ENCODE peak calls at places on chromosomes 3 and 15, in nine cellular contexts. E, G, F, D, S, Y, C, M and Q are unnamed samples. For H3K27me3, the result is how much of the 10 kb centered on the place peaks cover.

GRCh38 chr3:136624894-136625815 is 127.0 kb downstream of the STAG1 start:
- DNase-seq in E (peak), G (no peak), F (peak), D (no peak), S (no peak), Y (peak), C (no peak), M (no peak), Q (no peak)

GRCh38 chr3:16419640-16420039 is 93.9 kb downstream of the RFTN1 start:
- DNase-seq in E (no peak), G (no peak), F (peak), D (no peak), S (no peak), Y (no peak), C (peak), M (no peak), Q (no peak)

GRCh38 chr3:5136619-5137429 is 14.7 kb downstream of the ARL8B start:
- DNase-seq in E (peak), G (peak), F (no peak), D (no peak), S (no peak), Y (no peak), C (peak), M (no peak), Q (no peak)

GRCh38 chr15:39588531-39589192 is 7.8 kb downstream of the THBS1 start:
- DNase-seq in E (no peak), G (no peak), F (no peak), D (no peak), S (no peak), Y (no peak), C (no peak), M (no peak), Q (no peak)

GRCh38 chr15:39801641-39802309 is 19.1 kb upstream of the FSIP1 start:
- DNase-seq in E (peak), G (no peak), F (no peak), D (no peak), S (no peak), Y (peak), C (peak), M (peak), Q (no peak)

GRCh38 chr15:42137461-42138261 is 18.8 kb downstream of the PLA2G4F start:
- DNase-seq in E (peak), G (no peak), F (peak), D (no peak), S (no peak), Y (peak), C (peak), M (no peak), Q (peak)

GRCh38 chr3:40298075-40298474 is 11.4 kb upstream of the EIF1B start:
- DNase-seq in E (no peak), G (no peak), F (no peak), D (no peak), S (no peak), Y (no peak), C (no peak), M (no peak), Q (no peak)

GRCh38 chr15:41464889-41465580 is 28.6 kb upstream of the ITPKA start:
- DNase-seq in E (no peak), G (no peak), F (no peak), D (no peak), S (no peak), Y (no peak), C (no peak), M (no peak), Q (no peak)

GRCh38 chr15:98528056-98528725 is 120.1 kb upstream of the IGF1R start:
- DNase-seq in E (no peak), G (no peak), F (no peak), D (no peak), S (no peak), Y (no peak), C (no peak), M (no peak), Q (no peak)

GRCh38 chr15:78671626-78672211 is 30.7 kb upstream of the CHRNB4 start:
- DNase-seq in E (no peak), G (no peak), F (no peak), D (no peak), S (no peak), Y (peak), C (peak), M (peak), Q (no peak)

GRCh38 chr15:77867266-77868047 is 210.1 kb downstream of the TBC1D2B start:
- DNase-seq in E (no peak), G (no peak), F (no peak), D (no peak), S (no peak), Y (no peak), C (no peak), M (no peak), Q (no peak)

GRCh38 chr3:29183346-29184087 is 97.4 kb upstream of the RBMS3 start:
- DNase-seq in E (no peak), G (peak), F (peak), D (no peak), S (no peak), Y (no peak), C (peak), M (no peak), Q (no peak)

GRCh38 chr3:134473868-134474546 is 11.8 kb downstream of the ANAPC13 start:
- DNase-seq in E (peak), G (peak), F (peak), D (no peak), S (peak), Y (peak), C (peak), M (peak), Q (peak)

GRCh38 chr3:158768881-158769518 is 32.9 kb upstream of the MFSD1 start:
- DNase-seq in E (peak), G (no peak), F (peak), D (no peak), S (peak), Y (peak), C (no peak), M (no peak), Q (peak)

GRCh38 chr3:104614564-104614963 is 752.1 kb upstream of the ALCAM start:
- DNase-seq in E (no peak), G (no peak), F (no peak), D (no peak), S (no peak), Y (peak), C (no peak), M (no peak), Q (no peak)

GRCh38 chr3:150384517-150385212 is 23.4 kb upstream of the TSC22D2 start:
- DNase-seq in E (peak), G (peak), F (no peak), D (no peak), S (no peak), Y (peak), C (no peak), M (no peak), Q (peak)

GRCh38 chr3:55091381-55092225 is 163.7 kb upstream of the LRTM1 start:
- DNase-seq in E (no peak), G (no peak), F (no peak), D (no peak), S (no peak), Y (no peak), C (no peak), M (no peak), Q (no peak)

GRCh38 chr15:75578948-75579908 is at the start of gene PTPN9:
- DNase-seq in E (peak), G (peak), F (peak), D (peak), S (peak), Y (peak), C (peak), M (peak), Q (peak)

GRCh38 chr15:62866366-62866765 is 176.2 kb upstream of the TPM1 start:
- DNase-seq in E (no peak), G (no peak), F (no peak), D (no peak), S (no peak), Y (no peak), C (no peak), M (no peak), Q (no peak)

GRCh38 chr15:62981071-62981470 is 61.5 kb upstream of the TPM1 start:
- DNase-seq in E (no peak), G (no peak), F (no peak), D (no peak), S (no peak), Y (no peak), C (no peak), M (no peak), Q (no peak)

GRCh38 chr15:86502313-86502712 is 422.6 kb downstream of the AGBL1 start:
- DNase-seq in E (no peak), G (no peak), F (no peak), D (no peak), S (no peak), Y (no peak), C (no peak), M (no peak), Q (no peak)

GRCh38 chr3:151203053-151203420 is at the start of gene GPR171:
- DNase-seq in E (no peak), G (peak), F (no peak), D (no peak), S (no peak), Y (no peak), C (no peak), M (no peak), Q (no peak)

GRCh38 chr3:71887256-71887655 is 102.3 kb upstream of the PROK2 start:
- DNase-seq in E (no peak), G (no peak), F (no peak), D (no peak), S (no peak), Y (no peak), C (no peak), M (peak), Q (no peak)

GRCh38 chr3:183809209-183809608 is 16.2 kb downstream of the MAP6D1 start:
- DNase-seq in E (peak), G (no peak), F (no peak), D (no peak), S (no peak), Y (peak), C (no peak), M (no peak), Q (no peak)

GRCh38 chr3:156620901-156621300 is 53.5 kb upstream of the TIPARP start:
- DNase-seq in E (no peak), G (no peak), F (peak), D (no peak), S (no peak), Y (no peak), C (no peak), M (no peak), Q (no peak)

GRCh38 chr15:88814393-88814792 is 11.2 kb downstream of the ACAN start:
- DNase-seq in E (no peak), G (no peak), F (no peak), D (no peak), S (no peak), Y (no peak), C (peak), M (no peak), Q (no peak)

GRCh38 chr3:32544894-32545293 is 25.8 kb downstream of the DYNC1LI1 start:
- DNase-seq in E (no peak), G (no peak), F (no peak), D (no peak), S (no peak), Y (no peak), C (no peak), M (no peak), Q (no peak)

GRCh38 chr15:38842991-38843610 is 278.5 kb upstream of the RASGRP1 start:
- DNase-seq in E (no peak), G (no peak), F (no peak), D (no peak), S (no peak), Y (no peak), C (no peak), M (no peak), Q (no peak)

GRCh38 chr15:78059110-78059839 is 18.2 kb downstream of the TBC1D2B start:
- DNase-seq in E (no peak), G (no peak), F (no peak), D (no peak), S (no peak), Y (no peak), C (no peak), M (peak), Q (peak)

GRCh38 chr3:89419647-89420141 is 312.3 kb downstream of the EPHA3 start:
- DNase-seq in E (no peak), G (no peak), F (peak), D (no peak), S (no peak), Y (no peak), C (peak), M (no peak), Q (no peak)

GRCh38 chr3:116059421-116060096 is 385.7 kb downstream of the LSAMP start:
- DNase-seq in E (peak), G (no peak), F (peak), D (no peak), S (no peak), Y (peak), C (peak), M (no peak), Q (no peak)

GRCh38 chr3:185764168-185764988 is 60.5 kb downstream of the IGF2BP2 start:
- DNase-seq in E (no peak), G (no peak), F (peak), D (no peak), S (no peak), Y (no peak), C (no peak), M (no peak), Q (no peak)

GRCh38 chr3:66425032-66425431 is 75.8 kb downstream of the LRIG1 start:
- DNase-seq in E (no peak), G (no peak), F (no peak), D (peak), S (no peak), Y (peak), C (no peak), M (no peak), Q (no peak)

GRCh38 chr3:165642761-165643432 is 194.3 kb downstream of the BCHE start:
- DNase-seq in E (peak), G (no peak), F (peak), D (no peak), S (peak), Y (peak), C (peak), M (no peak), Q (peak)

GRCh38 chr3:171140246-171140645 is 113.7 kb upstream of the SLC2A2 start:
- DNase-seq in E (no peak), G (no peak), F (no peak), D (no peak), S (no peak), Y (no peak), C (no peak), M (no peak), Q (no peak)

GRCh38 chr15:48182749-48183148 is 4.7 kb upstream of the MYEF2 start:
- DNase-seq in E (no peak), G (no peak), F (no peak), D (no peak), S (no peak), Y (no peak), C (no peak), M (no peak), Q (no peak)

GRCh38 chr3:65785065-65785645 is 253.6 kb downstream of the MAGI1 start:
- DNase-seq in E (peak), G (no peak), F (peak), D (no peak), S (no peak), Y (no peak), C (peak), M (no peak), Q (no peak)

GRCh38 chr3:42988097-42988496 is 9.0 kb downstream of the GASK1A start:
- DNase-seq in E (no peak), G (no peak), F (no peak), D (no peak), S (no peak), Y (no peak), C (no peak), M (no peak), Q (no peak)

GRCh38 chr3:46845860-46846623 is 17.2 kb downstream of the MYL3 start:
- DNase-seq in E (peak), G (peak), F (peak), D (peak), S (no peak), Y (peak), C (peak), M (peak), Q (peak)
- TF ChIP-seq CTCF in E (peak), G (peak), F (peak), D (peak), S (peak), Y (peak), C (peak), M (peak), Q (peak)

DNA sequence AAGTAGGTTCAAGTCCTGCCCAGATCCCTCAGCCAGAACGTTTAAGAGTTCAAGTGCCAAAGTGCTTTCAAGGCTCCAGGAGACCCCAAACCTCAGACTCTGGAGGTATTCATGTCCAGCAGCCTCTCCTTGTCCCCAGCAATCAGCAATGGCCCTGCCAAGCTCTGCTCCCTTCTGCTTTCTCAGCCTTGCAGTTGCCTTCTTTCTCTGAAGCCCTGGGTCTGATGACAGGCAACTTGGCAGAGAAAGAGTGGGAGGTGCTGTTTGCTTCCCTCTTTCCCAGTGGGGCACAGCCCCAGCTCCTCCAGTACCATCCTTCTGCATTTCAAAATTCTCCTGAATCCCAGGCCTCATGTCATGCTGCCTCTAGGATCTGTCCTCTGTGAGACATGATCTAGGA is 40.2 kb downstream of the ATP2B2 start:
- DNase-seq in E (no peak), G (no peak), F (no peak), D (no peak), S (no peak), Y (no peak), C (no peak), M (no peak), Q (no peak)
- H3K27me3 ChIP-seq in E (under half), G (under half), F (under half), D (half or more), S (half or more), Y (under half), C (under half), M (under half), Q (under half)

GRCh38 chr3:57961828-57962447 is 46.3 kb upstream of the FLNB start:
- DNase-seq in E (no peak), G (no peak), F (peak), D (no peak), S (no peak), Y (no peak), C (peak), M (no peak), Q (no peak)
- TF ChIP-seq CTCF in E (peak), G (peak), F (peak), D (no peak), S (peak), Y (peak), C (peak), M (no peak), Q (no peak)

DNA sequence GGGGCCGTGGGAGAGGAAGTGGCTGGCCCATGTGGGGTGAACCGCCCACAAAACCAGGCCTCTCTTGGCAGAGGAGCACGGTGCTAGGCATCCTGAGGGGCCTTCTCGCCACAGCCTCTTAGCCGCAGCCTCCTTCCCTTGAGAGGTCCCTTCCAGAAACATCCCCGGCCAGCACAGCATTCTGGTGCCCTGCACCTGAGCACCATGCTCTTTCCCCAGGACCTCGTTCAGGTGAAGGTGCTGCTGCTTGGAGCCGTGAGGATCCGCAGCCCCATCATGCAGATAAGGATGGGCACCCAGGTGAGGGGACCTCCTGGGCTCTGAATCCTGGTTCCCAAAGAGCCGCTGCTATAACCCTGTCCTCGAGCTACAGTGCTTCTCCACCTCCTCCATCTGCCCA is 11.1 kb upstream of the TXNRD3 start:
- DNase-seq in E (no peak), G (no peak), F (no peak), D (no peak), S (peak), Y (no peak), C (no peak), M (no peak), Q (no peak)
- H3K27me3 ChIP-seq in E (under half), G (under half), F (under half), D (under half), S (under half), Y (under half), C (under half), M (under half), Q (under half)

GRCh38 chr3:140219923-140220452 is 285.0 kb downstream of the CLSTN2 start:
- DNase-seq in E (no peak), G (no peak), F (no peak), D (no peak), S (no peak), Y (peak), C (peak), M (no peak), Q (no peak)
- TF ChIP-seq CTCF in E (no peak), G (no peak), F (peak), D (no peak), S (no peak), Y (peak), C (peak), M (peak), Q (no peak)

GRCh38 chr3:141859651-141860050 is 16.8 kb upstream of the ATP1B3 start:
- DNase-seq in E (peak), G (no peak), F (no peak), D (no peak), S (no peak), Y (no peak), C (no peak), M (no peak), Q (no peak)

GRCh38 chr3:141854559-141854958 is 21.9 kb upstream of the ATP1B3 start:
- DNase-seq in E (no peak), G (no peak), F (no peak), D (no peak), S (no peak), Y (no peak), C (no peak), M (no peak), Q (no peak)

GRCh38 chr3:141860086-141860669 is 16.3 kb upstream of the ATP1B3 start:
- DNase-seq in E (no peak), G (no peak), F (no peak), D (no peak), S (no peak), Y (no peak), C (no peak), M (no peak), Q (no peak)

GRCh38 chr3:141860766-141861513 is 15.5 kb upstream of the ATP1B3 start:
- DNase-seq in E (no peak), G (no peak), F (peak), D (no peak), S (no peak), Y (no peak), C (peak), M (no peak), Q (no peak)

GRCh38 chr3:141858312-141858711 is 18.1 kb upstream of the ATP1B3 start:
- DNase-seq in E (no peak), G (no peak), F (no peak), D (no peak), S (no peak), Y (no peak), C (no peak), M (no peak), Q (no peak)
- H3K27me3 ChIP-seq in E (under half), G (under half), F (under half), D (under half), S (under half), Y (under half), C (under half), M (under half), Q (under half)

GRCh38 chr15:94168250-94168649 is 63.1 kb upstream of the MCTP2 start:
- DNase-seq in E (no peak), G (no peak), F (no peak), D (no peak), S (no peak), Y (no peak), C (no peak), M (no peak), Q (no peak)
- TF ChIP-seq CTCF in E (peak), G (no peak), F (peak), D (peak), S (no peak), Y (peak), C (peak), M (peak), Q (no peak)

DNA sequence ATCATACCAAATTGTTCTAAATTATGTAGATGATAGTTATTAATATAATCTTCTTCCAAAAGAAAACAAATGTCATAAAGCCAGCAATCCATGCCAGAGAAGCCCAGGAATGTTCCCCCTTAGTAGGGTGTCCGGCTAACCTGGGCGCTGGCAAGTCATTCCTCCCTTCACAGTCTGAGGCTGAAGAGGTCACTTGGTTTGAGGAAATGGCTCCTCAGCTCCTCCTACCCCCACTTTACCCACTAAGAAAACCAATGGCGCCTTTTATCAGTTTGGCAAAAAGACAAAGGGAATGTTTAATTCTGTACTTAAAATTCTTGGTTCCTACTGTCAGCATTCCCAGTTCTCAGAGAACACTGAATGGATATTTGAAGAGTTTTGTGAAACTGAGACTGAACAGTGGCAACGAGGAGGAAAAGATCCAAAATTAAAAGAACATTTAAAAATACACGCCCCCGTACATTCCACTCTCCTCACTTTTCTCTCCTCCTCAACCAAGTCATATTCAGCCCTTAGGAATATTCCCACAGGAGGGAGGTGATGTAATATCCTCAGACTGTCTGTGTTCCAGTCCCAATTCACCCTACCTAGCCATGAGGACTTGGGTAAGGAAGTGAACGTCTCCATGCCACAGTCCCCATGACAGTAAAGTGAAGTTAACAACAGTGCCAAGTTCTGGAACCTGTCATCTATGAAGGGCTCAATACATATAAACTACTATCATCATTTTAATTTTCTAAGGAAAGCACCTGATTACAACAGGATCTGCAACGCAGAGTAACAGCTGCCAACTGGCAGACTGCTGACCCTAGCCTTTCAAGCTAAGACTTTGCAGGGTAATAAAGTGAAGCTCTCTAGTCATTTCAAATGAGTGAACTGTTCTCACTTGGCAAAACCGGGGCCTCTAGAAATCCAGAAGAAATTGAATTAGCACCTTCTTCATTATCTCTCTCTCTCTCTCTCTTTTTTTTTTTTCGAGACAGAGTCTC is 234.4 kb upstream of the ICE2 start:
- DNase-seq in E (no peak), G (no peak), F (peak), D (no peak), S (no peak), Y (no peak), C (no peak), M (no peak), Q (no peak)
- H3K27me3 ChIP-seq in E (under half), G (under half), F (under half), D (under half), S (under half), Y (under half), C (under half), M (under half), Q (under half)